ENCODE peak calls at places on chromosomes 3 and 15, in ten cellular contexts. L is K562, E is stomach, S is HepG2, W is esophagus squamous epithelium, D is Peyer's patch, M is breast epithelium, P is body of pancreas, R is IMR-90, G is upper lobe of left lung. T is an unnamed sample.

GRCh38 chr3:135868801-135869200 is 96.7 kb upstream of the PPP2R3A start:
- DNase-seq in P (no peak), L (no peak), W (no peak), R (no peak), E (no peak), S (no peak), D (no peak), M (no peak), G (no peak), T (no peak)

GRCh38 chr3:48271763-48272498 is 31.0 kb downstream of the ZNF589 start:
- DNase-seq in M (no peak), D (no peak), L (no peak), P (no peak), R (no peak), G (peak; percentile 80), S (no peak), W (no peak), E (no peak), T (no peak)

GRCh38 chr15:31312220-31312619 is 14.4 kb upstream of the KLF13 start:
- DNase-seq in M (peak; percentile 7), G (peak; percentile 60), E (no peak), S (no peak), R (no peak), D (no peak), W (no peak), L (no peak), P (no peak), T (no peak)

GRCh38 chr3:157107644-157108133 is 52.3 kb downstream of the CCNL1 start:
- DNase-seq in D (no peak), G (no peak), S (no peak), R (no peak), W (no peak), E (no peak), L (no peak), M (no peak), P (no peak), T (no peak)

GRCh38 chr3:42369304-42369703 is 41.1 kb downstream of the LYZL4 start:
- DNase-seq in R (no peak), G (no peak), M (peak; percentile 59), S (no peak), L (no peak), P (no peak), D (no peak), W (no peak), E (peak; percentile 26), T (no peak)

GRCh38 chr15:69978603-69979002 is 119.1 kb downstream of the TLE3 start:
- DNase-seq in W (no peak), G (no peak), S (no peak), L (no peak), P (no peak), E (no peak), M (no peak), R (no peak), D (no peak), T (no peak)

GRCh38 chr3:73490453-73491311 is 134.1 kb downstream of the PDZRN3 start:
- DNase-seq in S (peak; percentile 49), R (peak; percentile 70), M (no peak), D (no peak), L (no peak), W (no peak), P (peak; percentile 68), E (peak; percentile 60), G (no peak), T (no peak)

GRCh38 chr15:27254801-27255200 is 283.8 kb downstream of the GABRG3 start:
- DNase-seq in D (no peak), M (no peak), W (no peak), S (no peak), P (no peak), L (no peak), E (no peak), G (no peak), R (no peak), T (no peak)

DNA sequence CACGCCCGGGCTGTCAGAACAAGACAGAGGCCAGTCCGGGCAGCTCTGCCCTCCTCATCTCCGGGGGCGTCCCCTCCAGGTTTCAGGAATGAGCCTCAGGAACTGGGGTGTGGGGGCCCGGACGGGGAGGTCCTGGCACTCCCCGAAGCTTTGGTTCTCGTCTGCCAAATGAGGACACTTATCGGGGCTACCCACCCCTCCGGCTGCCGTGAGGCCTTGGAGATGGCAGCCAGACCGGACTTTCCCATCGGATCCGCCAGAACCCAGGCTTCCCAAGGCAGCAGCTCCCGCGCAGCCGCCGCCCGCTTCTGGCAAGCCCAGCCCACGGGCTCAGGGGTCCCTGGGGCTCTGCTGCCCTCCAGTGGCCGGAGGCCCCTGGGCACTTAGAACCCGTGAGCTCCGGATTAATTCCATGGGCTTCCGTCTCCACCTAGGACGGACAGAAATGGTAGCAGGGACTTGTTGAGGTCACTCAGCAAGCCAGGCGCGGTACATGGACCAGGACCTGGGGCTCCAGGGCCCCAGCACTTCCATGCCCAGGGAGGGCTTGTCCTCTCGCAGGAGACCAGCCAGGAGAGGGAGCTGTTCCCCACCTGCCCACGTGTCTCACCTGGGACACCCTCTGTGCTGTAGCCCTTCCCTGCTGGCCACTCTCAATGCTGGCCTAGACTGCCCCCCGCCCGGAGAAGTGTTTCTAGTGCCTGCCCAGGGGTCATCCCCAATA is 89.4 kb downstream of the LINGO1 start:
- DNase-seq in E (peak; percentile 90), S (peak; percentile 73), M (peak; percentile 71), L (peak; percentile 95), W (peak; percentile 24), P (peak; percentile 91), R (peak; percentile 78), D (peak; percentile 88), G (peak; percentile 96), T (peak; percentile 96)
- TF ChIP-seq POLR2A in E (no peak), S (no peak), M (no peak), L (peak; percentile 56), W (no peak), P (peak; percentile 58), R (no peak), D (no peak), G (peak; percentile 21), T (no peak)

DNA sequence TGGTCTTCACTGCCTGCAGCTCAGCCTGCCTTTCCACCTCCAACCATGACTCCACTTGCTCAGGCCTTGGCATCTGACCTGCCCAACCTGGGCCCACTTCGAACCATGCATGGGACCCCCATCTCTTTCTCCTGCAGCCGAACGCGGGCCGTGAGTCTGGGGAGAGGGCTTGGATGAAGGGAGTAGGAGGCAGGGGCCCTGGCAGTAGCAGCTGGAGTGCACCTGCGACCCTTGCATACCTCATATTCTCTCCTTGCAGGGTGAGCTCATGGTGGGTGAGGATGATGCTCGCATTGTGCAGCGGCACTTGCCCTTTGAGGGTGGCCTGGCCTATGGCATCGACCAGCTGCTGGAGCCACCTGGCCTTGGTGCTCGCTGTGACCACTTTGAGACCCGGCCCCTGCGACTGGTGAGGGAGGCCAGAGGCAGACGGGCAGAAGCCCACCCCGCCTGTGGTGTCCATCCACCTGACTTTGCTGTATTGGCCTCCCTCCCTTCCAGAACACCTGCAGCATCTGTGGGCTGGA is 13.5 kb downstream of the NT5DC2 start:
- DNase-seq in E (no peak), M (no peak), W (no peak), S (no peak), P (no peak), G (peak; percentile 71), R (no peak), L (no peak), D (no peak), T (no peak)
- TF ChIP-seq CTCF in E (no peak), M (no peak), W (no peak), S (no peak), P (no peak), G (no peak), R (no peak), L (no peak), D (no peak), T (no peak)

GRCh38 chr3:183285318-183285717 is 32.3 kb downstream of the B3GNT5 start:
- DNase-seq in G (no peak), W (no peak), P (no peak), M (no peak), R (no peak), S (no peak), D (no peak), L (no peak), E (no peak), T (no peak)

GRCh38 chr3:183287301-183287971 is 34.4 kb downstream of the B3GNT5 start:
- DNase-seq in L (peak; percentile 36), S (no peak), G (no peak), M (no peak), P (no peak), E (no peak), W (no peak), D (no peak), R (peak; percentile 93), T (no peak)

GRCh38 chr3:183284570-183284969 is 31.5 kb downstream of the B3GNT5 start:
- DNase-seq in R (no peak), E (no peak), P (no peak), S (no peak), D (no peak), M (no peak), W (no peak), L (no peak), G (no peak), T (peak; percentile 46)

GRCh38 chr3:183283886-183284285 is 30.8 kb downstream of the B3GNT5 start:
- DNase-seq in D (no peak), P (no peak), G (no peak), S (no peak), E (no peak), M (no peak), R (peak; percentile 74), W (no peak), L (no peak), T (no peak)

DNA sequence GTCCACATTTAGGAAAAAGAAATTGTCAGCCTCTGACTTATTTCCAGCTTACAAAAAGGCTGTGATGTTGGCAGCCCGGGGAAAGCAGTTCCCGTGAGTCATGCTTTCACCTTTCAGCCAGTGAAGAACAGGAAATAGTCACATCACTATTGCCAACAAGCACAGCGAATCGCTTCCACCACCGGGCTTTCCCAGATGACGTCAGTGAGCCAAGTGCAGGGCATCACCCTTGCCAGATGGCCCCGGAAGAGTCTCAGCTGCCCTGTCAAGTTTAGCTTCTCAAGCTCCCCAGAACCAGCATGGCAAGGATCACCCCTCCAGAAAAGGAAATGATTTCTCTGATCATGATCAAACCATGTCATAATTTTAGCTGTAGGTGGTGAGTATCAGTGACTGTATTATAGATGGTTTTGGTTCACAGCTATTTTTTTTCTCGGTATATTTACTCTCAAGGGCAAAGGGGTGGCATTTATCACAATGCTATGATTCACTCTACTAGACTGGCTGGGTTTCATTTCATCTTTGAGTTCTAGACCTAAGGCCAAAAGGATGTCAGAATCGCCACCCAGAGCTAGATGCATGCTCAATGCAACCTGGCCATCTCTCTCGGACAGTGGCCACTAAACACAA is 32.9 kb downstream of the B3GNT5 start:
- DNase-seq in D (peak; percentile 87), W (peak; percentile 34), M (peak; percentile 83), G (no peak), P (peak; percentile 92), E (peak; percentile 87), S (peak; percentile 15), L (no peak), R (peak; percentile 99), T (peak; percentile 85)
- TF ChIP-seq POLR2A in D (peak; percentile 10), W (no peak), M (no peak), G (no peak), P (peak; percentile 28), E (no peak), S (no peak), L (no peak), R (peak; percentile 22), T (no peak)

DNA sequence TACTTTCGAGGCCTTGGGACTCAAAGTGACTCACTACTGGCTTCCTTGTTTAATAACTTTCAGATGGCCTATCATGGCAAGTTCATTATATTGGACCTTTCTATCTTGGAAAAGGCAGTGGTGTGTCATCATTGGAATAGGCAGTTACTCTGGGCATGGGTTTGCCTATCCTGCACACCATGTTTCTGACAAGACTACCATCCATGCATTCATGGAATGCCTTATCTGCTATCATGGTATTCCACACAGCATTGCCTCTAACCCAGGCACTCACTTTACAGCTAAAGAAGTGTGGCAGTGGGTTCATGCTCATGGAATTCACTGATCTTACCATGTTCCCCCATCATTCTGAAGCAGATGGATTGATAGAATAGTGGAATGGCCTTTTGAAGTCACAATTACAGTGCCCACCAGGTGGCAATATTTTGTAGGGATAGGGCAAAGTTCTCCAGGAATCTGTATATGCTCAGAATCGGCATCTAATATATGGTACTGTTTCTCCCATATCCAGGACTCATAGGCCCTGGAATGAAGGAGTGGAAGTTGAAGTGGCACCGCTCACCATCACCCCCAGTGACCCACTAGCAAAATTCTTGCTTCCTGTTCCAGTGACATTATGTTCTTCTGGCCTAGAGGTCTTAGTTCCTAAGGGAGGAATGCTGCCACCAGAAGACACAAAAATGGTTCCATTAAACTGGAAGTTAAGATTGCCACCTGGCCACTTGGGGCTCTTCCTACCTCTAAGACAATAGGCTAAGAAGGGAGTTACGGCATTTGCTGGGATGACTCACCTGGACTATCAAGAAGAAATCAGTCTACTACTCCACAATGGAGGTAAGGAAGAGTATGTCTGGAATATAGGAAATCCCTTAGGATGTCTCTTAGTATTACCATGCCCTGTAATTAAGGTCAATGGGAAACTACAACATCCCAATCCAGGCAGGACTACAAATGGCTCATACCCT is 1161.4 kb downstream of the SI start:
- DNase-seq in W (no peak), M (no peak), G (no peak), E (peak; percentile 29), P (peak; percentile 13), L (no peak), R (no peak), D (no peak), S (peak; percentile 6), T (no peak)
- TF ChIP-seq CTCF in W (no peak), M (no peak), G (no peak), E (no peak), P (peak; percentile 45), L (no peak), R (no peak), D (no peak), S (peak; percentile 33), T (no peak)

T was measured in lower leg skin.